ENCODE peak calls at places on chromosomes 4 and X, in eight cellular contexts. D, E, V, X, G, K, W and Q are unnamed samples.

GRCh38 chr4:24659241-24659961 is 75.0 kb upstream of the DHX15 start:
- DNase-seq in D (no peak), E (no peak), W (peak; percentile 67), V (no peak), G (peak; percentile 7), K (no peak), X (no peak), Q (no peak)

GRCh38 chr4:25590171-25590570 is 65.5 kb upstream of the SLC34A2 start:
- DNase-seq in W (no peak), X (no peak), D (no peak), V (no peak), K (no peak), G (peak; percentile 15), E (no peak), Q (no peak)

GRCh38 chr4:9898596-9899345 is 117.3 kb downstream of the DRD5 start:
- DNase-seq in G (no peak), K (peak; percentile 41), X (no peak), W (peak; percentile 13), E (no peak), V (no peak), D (no peak), Q (no peak)

GRCh38 chr4:94412019-94413017 is 39.4 kb upstream of the PDLIM5 start:
- DNase-seq in W (peak; percentile 63), V (no peak), E (peak; percentile 27), K (no peak), D (no peak), G (peak; percentile 86), X (no peak), Q (peak; percentile 26)

GRCh38 chr4:156779046-156779445 is 192.6 kb downstream of the PDGFC start:
- DNase-seq in W (peak; percentile 49), X (no peak), G (peak; percentile 74), V (no peak), K (no peak), D (no peak), E (no peak), Q (no peak)

GRCh38 chr4:83378426-83378825 is 43.8 kb upstream of the HPSE start:
- DNase-seq in D (no peak), G (no peak), V (no peak), K (no peak), W (no peak), E (no peak), X (no peak), Q (no peak)

GRCh38 chr4:102343964-102344519 is 1.2 kb downstream of the SLC39A8 start:
- DNase-seq in W (no peak), E (no peak), X (no peak), K (no peak), G (no peak), V (peak; percentile 77), D (no peak), Q (no peak)

GRCh38 chr4:71550220-71551190 is 211.7 kb downstream of the SLC4A4 start:
- DNase-seq in V (no peak), G (peak; percentile 72), D (no peak), W (peak; percentile 72), E (no peak), X (no peak), K (no peak), Q (peak; percentile 37)

GRCh38 chr4:33714971-33715370 is 2529.3 kb downstream of the ARAP2 start:
- DNase-seq in G (no peak), X (no peak), E (no peak), K (no peak), V (no peak), W (no peak), D (no peak), Q (no peak)

GRCh38 chr4:7625073-7625472 is 190.3 kb upstream of the PSAPL1 start:
- DNase-seq in G (peak; percentile 63), W (peak; percentile 11), D (no peak), K (no peak), E (no peak), X (no peak), V (no peak), Q (peak; percentile 8)

GRCh38 chr4:139609647-139610046 is 53.6 kb upstream of the SETD7 start:
- DNase-seq in D (no peak), X (no peak), V (no peak), E (no peak), W (peak; percentile 40), K (no peak), G (peak; percentile 49), Q (no peak)

GRCh38 chr4:125314676-125315570 is at the start of gene FAT4:
- DNase-seq in E (peak; percentile 83), G (peak; percentile 97), K (peak; percentile 92), X (peak; percentile 99), D (peak; percentile 96), V (peak; percentile 98), W (peak; percentile 99), Q (peak; percentile 97)

GRCh38 chr4:42078184-42078801 is 74.2 kb downstream of the BEND4 start:
- DNase-seq in V (no peak), W (no peak), E (no peak), X (no peak), D (no peak), G (no peak), K (no peak), Q (no peak)

GRCh38 chr4:55727746-55728145 is 91.6 kb upstream of the NMU start:
- DNase-seq in E (no peak), G (no peak), W (no peak), V (no peak), K (no peak), X (no peak), D (no peak), Q (no peak)

GRCh38 chrX:102768984-102769761 is 48.6 kb downstream of the GPRASP3 start:
- DNase-seq in G (peak; percentile 80), D (peak; percentile 69), X (peak; percentile 66), K (peak; percentile 86), E (peak; percentile 49), W (peak; percentile 89), V (peak; percentile 90), Q (peak; percentile 65)

GRCh38 chr4:156762851-156763250 is 208.7 kb downstream of the PDGFC start:
- DNase-seq in X (no peak), V (peak; percentile 62), G (no peak), D (no peak), E (no peak), W (no peak), K (no peak), Q (no peak)

DNA sequence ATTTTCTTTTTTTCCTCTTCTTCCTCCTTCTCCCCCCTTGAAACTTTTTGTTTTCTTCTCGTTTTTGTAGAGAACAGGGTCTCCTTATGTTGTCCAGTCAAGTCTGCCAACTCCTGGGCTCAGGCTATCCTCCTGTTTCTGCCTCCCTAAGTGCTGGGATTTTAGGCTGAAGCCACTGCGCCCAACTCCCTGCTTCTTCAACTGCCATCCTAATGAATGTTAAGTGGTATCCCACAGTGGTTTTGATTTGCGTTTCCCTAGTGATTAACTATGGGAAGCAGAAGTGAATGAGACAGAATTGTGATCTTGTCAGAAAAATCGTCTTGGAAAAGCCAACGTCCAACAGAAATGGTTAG is 999 bp upstream of the ADD1 start:
- DNase-seq in K (no peak), W (no peak), V (no peak), G (no peak), D (no peak), X (no peak), E (no peak), Q (no peak)
- H3K4me3 ChIP-seq in K (no peak overlapping the region), W (peak overlapping the region; percentile 82), V (peak overlapping the region; percentile 88), G (peak overlapping the region; percentile 68), D (peak overlapping the region; percentile 92), X (peak overlapping the region; percentile 83), E (peak overlapping the region; percentile 89), Q (peak overlapping the region; percentile 75)

DNA sequence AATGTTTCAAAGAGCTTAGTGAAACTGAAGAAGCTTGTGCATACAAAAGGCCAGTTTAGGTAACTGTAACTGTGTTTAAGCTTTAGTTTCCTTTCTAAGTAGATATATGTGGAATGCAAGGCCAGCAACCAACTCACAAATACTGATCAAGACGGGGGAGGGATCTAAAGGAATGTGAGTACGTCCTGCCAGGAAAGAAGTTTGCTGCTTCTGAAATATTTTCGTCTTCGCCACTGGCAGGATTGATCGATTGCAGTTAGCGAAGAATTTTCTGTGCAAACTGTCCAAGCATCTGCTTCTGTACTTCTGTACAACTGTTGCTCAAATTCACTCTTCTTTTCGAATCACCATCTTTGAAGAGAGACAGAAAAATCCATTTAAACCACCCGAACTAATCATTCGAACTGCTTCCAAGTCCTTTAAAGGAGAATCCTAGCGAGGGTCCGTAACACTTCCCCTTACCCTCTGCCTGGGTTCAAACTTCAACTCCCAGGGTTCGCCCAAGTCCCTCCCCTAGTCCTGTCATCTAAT is 373 bp upstream of the INTS6L start:
- DNase-seq in W (peak; percentile 52), G (peak; percentile 76), D (no peak), V (no peak), E (no peak), X (no peak), K (no peak), Q (peak; percentile 16)
- H3K27me3 ChIP-seq in W (no peaks in the 10 kb centered on the region), G (no peaks in the 10 kb centered on the region), D (no peaks in the 10 kb centered on the region), V (no peaks in the 10 kb centered on the region), E (no peaks in the 10 kb centered on the region), X (no peaks in the 10 kb centered on the region), K (no peaks in the 10 kb centered on the region), Q (no peaks in the 10 kb centered on the region)

GRCh38 chrX:125132274-125132673 is 187.4 kb upstream of the TEX13C start:
- DNase-seq in E (no peak), G (no peak), K (no peak), V (no peak), X (no peak), D (no peak), W (no peak), Q (no peak)

GRCh38 chrX:125131146-125131545 is 188.5 kb upstream of the TEX13C start:
- DNase-seq in E (no peak), D (no peak), K (no peak), X (no peak), V (no peak), G (no peak), W (no peak), Q (no peak)
- TF ChIP-seq CTCF in E (no peak), D (no peak), K (no peak), X (peak; percentile 48), V (no peak), G (no peak), W (no peak), Q (no peak)

GRCh38 chrX:21800344-21800770 is 39.1 kb upstream of the MBTPS2 start:
- DNase-seq in G (peak; percentile 36), K (no peak), V (no peak), X (no peak), D (no peak), E (no peak), W (peak; percentile 46), Q (no peak)

GRCh38 chrX:21802054-21802660 is 37.3 kb upstream of the MBTPS2 start:
- DNase-seq in V (no peak), W (no peak), X (no peak), E (no peak), K (no peak), D (no peak), G (no peak), Q (no peak)

GRCh38 chrX:21798677-21799219 is 40.7 kb upstream of the MBTPS2 start:
- DNase-seq in X (no peak), V (no peak), G (peak; percentile 91), E (no peak), D (no peak), W (peak; percentile 59), K (no peak), Q (peak; percentile 1)

GRCh38 chrX:21802844-21803243 is 36.6 kb upstream of the MBTPS2 start:
- DNase-seq in E (no peak), G (no peak), K (no peak), D (no peak), W (no peak), X (no peak), V (no peak), Q (no peak)

DNA sequence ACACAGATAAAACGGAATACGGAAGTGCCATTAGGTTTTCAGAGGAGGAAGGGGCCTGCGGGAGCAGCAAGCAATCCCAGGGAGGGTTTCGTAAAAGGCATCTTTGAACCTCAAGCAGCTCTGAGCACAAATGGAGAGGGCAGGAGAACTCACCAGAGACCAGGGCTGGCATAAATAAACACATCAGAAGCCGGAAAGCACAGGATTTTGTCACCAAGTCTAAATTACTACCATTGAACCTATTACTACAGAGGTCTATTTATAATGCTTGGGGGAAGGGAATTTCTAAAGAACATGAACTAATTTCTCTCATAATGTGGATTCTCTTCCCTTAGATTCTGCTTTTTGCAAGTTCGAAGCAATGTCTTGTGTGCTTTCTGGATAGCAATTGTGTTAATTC is 39.6 kb upstream of the MBTPS2 start:
- DNase-seq in E (no peak), G (no peak), K (no peak), V (no peak), D (no peak), W (no peak), X (no peak), Q (no peak)
- H3K4me3 ChIP-seq in E (no peak overlapping the region), G (no peak overlapping the region), K (no peak overlapping the region), V (no peak overlapping the region), D (no peak overlapping the region), W (no peak overlapping the region), X (no peak overlapping the region), Q (no peak overlapping the region)